ENCODE peak calls at places on chromosome 12, in five cellular contexts. One of them, this sample, is unnamed.

GRCh38 chr12:124786065-124786964 is 77.3 kb downstream of the SCARB1 start:
- DNase-seq in tibial artery: peak; percentile 89
- DNase-seq in naive thymus-derived CD4-positive, alpha-beta T cell: no peak
- DNase-seq in kidney: peak; percentile 92
- DNase-seq in breast epithelium: peak; percentile 88
- DNase-seq in this sample: no peak

GRCh38 chr12:5015711-5016492 is 27.8 kb upstream of the KCNA5 start:
- DNase-seq in breast epithelium: no peak
- DNase-seq in kidney: no peak
- DNase-seq in tibial artery: no peak
- DNase-seq in naive thymus-derived CD4-positive, alpha-beta T cell: no peak
- DNase-seq in this sample: no peak

GRCh38 chr12:107200394-107200793 is 107.0 kb upstream of the CRY1 start:
- DNase-seq in kidney: no peak
- DNase-seq in naive thymus-derived CD4-positive, alpha-beta T cell: no peak
- DNase-seq in breast epithelium: no peak
- DNase-seq in tibial artery: no peak
- DNase-seq in this sample: peak; percentile 57

GRCh38 chr12:10033783-10034381 is 3.4 kb downstream of the CLEC9A start:
- DNase-seq in naive thymus-derived CD4-positive, alpha-beta T cell: no peak
- DNase-seq in breast epithelium: no peak
- DNase-seq in tibial artery: no peak
- DNase-seq in kidney: no peak
- DNase-seq in this sample: no peak

GRCh38 chr12:65781681-65782269 is 42.5 kb upstream of the HMGA2 start:
- DNase-seq in breast epithelium: no peak
- DNase-seq in naive thymus-derived CD4-positive, alpha-beta T cell: no peak
- DNase-seq in tibial artery: no peak
- DNase-seq in kidney: no peak
- DNase-seq in this sample: no peak

GRCh38 chr12:24057920-24058476 is 108.5 kb upstream of the SOX5 start:
- DNase-seq in tibial artery: no peak
- DNase-seq in kidney: no peak
- DNase-seq in naive thymus-derived CD4-positive, alpha-beta T cell: no peak
- DNase-seq in breast epithelium: no peak
- DNase-seq in this sample: no peak

GRCh38 chr12:16602412-16602811 is 3.5 kb downstream of the LMO3 start:
- DNase-seq in kidney: no peak
- DNase-seq in tibial artery: no peak
- DNase-seq in naive thymus-derived CD4-positive, alpha-beta T cell: no peak
- DNase-seq in breast epithelium: no peak
- DNase-seq in this sample: no peak

GRCh38 chr12:49984476-49984890 is 11.7 kb downstream of the AQP6 start:
- DNase-seq in kidney: no peak
- DNase-seq in tibial artery: no peak
- DNase-seq in breast epithelium: no peak
- DNase-seq in naive thymus-derived CD4-positive, alpha-beta T cell: no peak
- DNase-seq in this sample: no peak

GRCh38 chr12:18383203-18383602 is 121.9 kb downstream of the PIK3C2G start:
- DNase-seq in naive thymus-derived CD4-positive, alpha-beta T cell: no peak
- DNase-seq in tibial artery: no peak
- DNase-seq in breast epithelium: no peak
- DNase-seq in kidney: no peak
- DNase-seq in this sample: no peak

DNA sequence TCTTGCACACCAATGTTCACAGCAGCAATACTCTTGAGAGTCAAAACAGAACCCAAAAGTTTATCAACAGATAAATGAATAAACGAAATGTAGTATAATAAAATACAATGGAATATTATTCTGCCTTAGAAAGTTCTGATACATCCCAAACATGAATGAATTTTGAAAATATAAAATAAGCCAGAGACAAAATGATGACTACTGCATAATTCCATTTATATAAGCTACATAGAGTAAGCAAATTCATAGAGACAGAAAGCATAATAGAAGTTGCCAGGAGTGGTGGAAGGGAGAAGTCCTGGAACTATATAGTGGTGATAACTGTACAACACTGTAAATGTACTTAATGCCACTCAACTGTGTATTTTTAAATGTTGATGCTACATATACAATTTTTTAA is 21.1 kb downstream of the KDM5A start:
- DNase-seq in tibial artery: no peak
- DNase-seq in naive thymus-derived CD4-positive, alpha-beta T cell: no peak
- DNase-seq in breast epithelium: no peak
- DNase-seq in kidney: no peak
- DNase-seq in this sample: no peak
- H3K36me3 ChIP-seq in tibial artery: peaks cover 76% of the 10 kb centered on the region
- H3K36me3 ChIP-seq in naive thymus-derived CD4-positive, alpha-beta T cell: peaks cover 67% of the 10 kb centered on the region
- H3K36me3 ChIP-seq in breast epithelium: peaks cover 14% of the 10 kb centered on the region
- H3K36me3 ChIP-seq in kidney: peaks cover 16% of the 10 kb centered on the region
- H3K36me3 ChIP-seq in this sample: peaks cover 89% of the 10 kb centered on the region

GRCh38 chr12:120722784-120723183 is 2.8 kb upstream of the ACADS start:
- DNase-seq in tibial artery: no peak
- DNase-seq in breast epithelium: no peak
- DNase-seq in naive thymus-derived CD4-positive, alpha-beta T cell: no peak
- DNase-seq in kidney: no peak
- DNase-seq in this sample: no peak

GRCh38 chr12:120726510-120726793 is 826 bp downstream of the ACADS start:
- DNase-seq in kidney: no peak
- DNase-seq in tibial artery: no peak
- DNase-seq in breast epithelium: no peak
- DNase-seq in naive thymus-derived CD4-positive, alpha-beta T cell: no peak
- DNase-seq in this sample: no peak

GRCh38 chr12:120725151-120725658 is 421 bp upstream of the ACADS start:
- DNase-seq in breast epithelium: no peak
- DNase-seq in naive thymus-derived CD4-positive, alpha-beta T cell: no peak
- DNase-seq in tibial artery: no peak
- DNase-seq in kidney: no peak
- DNase-seq in this sample: no peak

GRCh38 chr12:120725659-120726509 is at the start of gene ACADS:
- DNase-seq in breast epithelium: peak; percentile 86
- DNase-seq in kidney: peak; percentile 96
- DNase-seq in naive thymus-derived CD4-positive, alpha-beta T cell: peak; percentile 87
- DNase-seq in tibial artery: peak; percentile 92
- DNase-seq in this sample: peak; percentile 85

GRCh38 chr12:120724720-120725119 is 906 bp upstream of the ACADS start:
- DNase-seq in naive thymus-derived CD4-positive, alpha-beta T cell: no peak
- DNase-seq in kidney: no peak
- DNase-seq in breast epithelium: no peak
- DNase-seq in tibial artery: no peak
- DNase-seq in this sample: no peak
- H3K4me1 ChIP-seq in naive thymus-derived CD4-positive, alpha-beta T cell: peaks cover 13% of the 10 kb centered on the region
- H3K4me1 ChIP-seq in kidney: peaks cover 10% of the 10 kb centered on the region
- H3K4me1 ChIP-seq in breast epithelium: no peaks in the 10 kb centered on the region
- H3K4me1 ChIP-seq in tibial artery: no peaks in the 10 kb centered on the region
- H3K4me1 ChIP-seq in this sample: peaks cover 13% of the 10 kb centered on the region

GRCh38 chr12:31407562-31407961 is 81.6 kb upstream of the SINHCAF start:
- DNase-seq in naive thymus-derived CD4-positive, alpha-beta T cell: no peak
- DNase-seq in kidney: no peak
- DNase-seq in breast epithelium: no peak
- DNase-seq in tibial artery: no peak
- DNase-seq in this sample: no peak
- H3K27ac ChIP-seq in naive thymus-derived CD4-positive, alpha-beta T cell: no peak overlapping the region
- H3K27ac ChIP-seq in kidney: no peak overlapping the region
- H3K27ac ChIP-seq in breast epithelium: no peak overlapping the region
- H3K27ac ChIP-seq in tibial artery: no peak overlapping the region
- H3K27ac ChIP-seq in this sample: no peak overlapping the region

DNA sequence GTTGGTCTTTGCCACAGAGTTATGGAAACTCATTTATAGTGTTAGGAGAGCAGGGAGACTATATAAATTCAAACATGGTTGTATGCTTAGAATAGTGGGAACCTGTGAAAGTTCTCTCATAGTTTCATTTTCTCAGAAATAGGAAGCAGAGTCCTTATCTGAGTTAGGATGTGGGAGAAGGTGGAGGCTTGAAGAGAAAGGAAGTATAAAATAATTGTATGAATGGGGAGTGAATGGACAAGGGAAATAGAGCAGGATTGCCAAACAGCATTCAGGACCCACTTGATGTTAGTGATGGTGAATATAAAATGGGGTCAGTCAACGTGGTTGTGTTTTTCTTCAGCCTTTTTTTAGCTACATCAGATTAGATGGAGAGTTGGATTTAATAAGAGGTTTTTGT is 34.0 kb upstream of the TPH2 start:
- DNase-seq in breast epithelium: no peak
- DNase-seq in naive thymus-derived CD4-positive, alpha-beta T cell: no peak
- DNase-seq in kidney: no peak
- DNase-seq in tibial artery: no peak
- DNase-seq in this sample: no peak
- H3K36me3 ChIP-seq in breast epithelium: peaks cover 12% of the 10 kb centered on the region
- H3K36me3 ChIP-seq in naive thymus-derived CD4-positive, alpha-beta T cell: peaks cover 61% of the 10 kb centered on the region
- H3K36me3 ChIP-seq in kidney: peaks cover 19% of the 10 kb centered on the region
- H3K36me3 ChIP-seq in tibial artery: peaks cover 64% of the 10 kb centered on the region
- H3K36me3 ChIP-seq in this sample: peaks cover 51% of the 10 kb centered on the region

GRCh38 chr12:54384591-54385041 is at the start of gene ZNF385A:
- DNase-seq in breast epithelium: no peak
- DNase-seq in naive thymus-derived CD4-positive, alpha-beta T cell: no peak
- DNase-seq in tibial artery: no peak
- DNase-seq in kidney: no peak
- DNase-seq in this sample: no peak
- H3K4me1 ChIP-seq in breast epithelium: peaks cover 10% of the 10 kb centered on the region
- H3K4me1 ChIP-seq in naive thymus-derived CD4-positive, alpha-beta T cell: no peaks in the 10 kb centered on the region
- H3K4me1 ChIP-seq in tibial artery: no peaks in the 10 kb centered on the region
- H3K4me1 ChIP-seq in kidney: peaks cover 8% of the 10 kb centered on the region
- H3K4me1 ChIP-seq in this sample: peaks cover 24% of the 10 kb centered on the region

DNA sequence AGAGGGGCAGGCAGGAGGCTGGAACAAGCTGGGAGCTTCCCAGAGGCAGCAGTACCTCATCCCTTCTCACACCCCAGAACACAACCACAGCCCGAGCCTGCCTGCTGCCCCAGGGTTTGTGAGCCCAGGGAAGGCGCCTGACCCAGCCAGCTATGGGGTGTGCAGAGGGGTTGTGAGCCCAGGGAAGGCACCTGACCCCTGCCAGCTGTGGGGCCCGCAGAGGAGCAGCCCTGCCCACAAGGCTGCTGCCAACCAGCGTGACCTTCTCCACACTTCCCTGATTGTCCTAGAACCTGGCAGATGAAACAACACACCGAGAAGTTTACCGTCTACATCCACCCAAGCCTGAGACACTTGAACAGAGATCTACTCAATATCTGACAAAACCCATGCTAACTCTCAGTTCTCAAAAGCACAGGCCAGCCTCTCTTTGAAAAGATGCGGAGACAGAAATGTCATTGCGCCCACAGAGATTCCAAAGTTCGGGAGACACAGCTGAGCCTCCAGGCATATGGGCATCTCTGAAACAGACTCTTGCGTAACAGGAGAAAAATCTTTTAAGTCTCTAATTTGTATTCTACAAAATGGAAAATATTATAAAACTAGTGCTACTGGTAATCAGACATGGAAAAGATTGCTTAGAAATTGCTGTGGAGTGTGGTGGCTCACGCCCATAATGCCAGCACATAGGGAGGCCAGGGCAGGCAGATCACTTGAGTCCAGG is 47.3 kb downstream of the SFSWAP start:
- DNase-seq in tibial artery: no peak
- DNase-seq in breast epithelium: peak; percentile 22
- DNase-seq in naive thymus-derived CD4-positive, alpha-beta T cell: no peak
- DNase-seq in kidney: no peak
- DNase-seq in this sample: no peak
- H3K27ac ChIP-seq in tibial artery: no peak overlapping the region
- H3K27ac ChIP-seq in breast epithelium: no peak overlapping the region
- H3K27ac ChIP-seq in naive thymus-derived CD4-positive, alpha-beta T cell: no peak overlapping the region
- H3K27ac ChIP-seq in kidney: no peak overlapping the region
- H3K27ac ChIP-seq in this sample: no peak overlapping the region

GRCh38 chr12:27864521-27864920 is 84.5 kb upstream of the MANSC4 start:
- DNase-seq in breast epithelium: no peak
- DNase-seq in naive thymus-derived CD4-positive, alpha-beta T cell: no peak
- DNase-seq in kidney: no peak
- DNase-seq in tibial artery: no peak
- DNase-seq in this sample: no peak

GRCh38 chr12:27868165-27868564 is 88.1 kb upstream of the MANSC4 start:
- DNase-seq in kidney: no peak
- DNase-seq in tibial artery: no peak
- DNase-seq in breast epithelium: no peak
- DNase-seq in naive thymus-derived CD4-positive, alpha-beta T cell: no peak
- DNase-seq in this sample: peak; percentile 20

GRCh38 chr12:27866382-27867101 is 86.5 kb upstream of the MANSC4 start:
- DNase-seq in kidney: no peak
- DNase-seq in tibial artery: no peak
- DNase-seq in breast epithelium: no peak
- DNase-seq in naive thymus-derived CD4-positive, alpha-beta T cell: no peak
- DNase-seq in this sample: no peak

GRCh38 chr12:27861428-27862167 is 81.6 kb upstream of the MANSC4 start:
- DNase-seq in naive thymus-derived CD4-positive, alpha-beta T cell: no peak
- DNase-seq in tibial artery: no peak
- DNase-seq in kidney: no peak
- DNase-seq in breast epithelium: no peak
- DNase-seq in this sample: no peak

GRCh38 chr12:27865421-27865820 is 85.4 kb upstream of the MANSC4 start:
- DNase-seq in kidney: no peak
- DNase-seq in breast epithelium: no peak
- DNase-seq in naive thymus-derived CD4-positive, alpha-beta T cell: no peak
- DNase-seq in tibial artery: no peak
- DNase-seq in this sample: no peak
- H3K36me3 ChIP-seq in kidney: no peaks in the 10 kb centered on the region
- H3K36me3 ChIP-seq in breast epithelium: no peaks in the 10 kb centered on the region
- H3K36me3 ChIP-seq in naive thymus-derived CD4-positive, alpha-beta T cell: no peaks in the 10 kb centered on the region
- H3K36me3 ChIP-seq in tibial artery: no peaks in the 10 kb centered on the region
- H3K36me3 ChIP-seq in this sample: no peaks in the 10 kb centered on the region

GRCh38 chr12:47219243-47219642 is 139.5 kb upstream of the AMIGO2 start:
- DNase-seq in tibial artery: no peak
- DNase-seq in naive thymus-derived CD4-positive, alpha-beta T cell: no peak
- DNase-seq in kidney: no peak
- DNase-seq in breast epithelium: no peak
- DNase-seq in this sample: no peak
- H3K4me1 ChIP-seq in tibial artery: no peaks in the 10 kb centered on the region
- H3K4me1 ChIP-seq in naive thymus-derived CD4-positive, alpha-beta T cell: peaks cover 33% of the 10 kb centered on the region
- H3K4me1 ChIP-seq in kidney: peaks cover 5% of the 10 kb centered on the region
- H3K4me1 ChIP-seq in breast epithelium: no peaks in the 10 kb centered on the region
- H3K4me1 ChIP-seq in this sample: peaks cover 3% of the 10 kb centered on the region

GRCh38 chr12:132719141-132719953 is 8.7 kb downstream of the PGAM5 start:
- DNase-seq in naive thymus-derived CD4-positive, alpha-beta T cell: no peak
- DNase-seq in kidney: no peak
- DNase-seq in tibial artery: no peak
- DNase-seq in breast epithelium: no peak
- DNase-seq in this sample: no peak
- H3K27ac ChIP-seq in naive thymus-derived CD4-positive, alpha-beta T cell: no peak overlapping the region
- H3K27ac ChIP-seq in kidney: no peak overlapping the region
- H3K27ac ChIP-seq in tibial artery: no peak overlapping the region
- H3K27ac ChIP-seq in breast epithelium: no peak overlapping the region
- H3K27ac ChIP-seq in this sample: no peak overlapping the region

DNA sequence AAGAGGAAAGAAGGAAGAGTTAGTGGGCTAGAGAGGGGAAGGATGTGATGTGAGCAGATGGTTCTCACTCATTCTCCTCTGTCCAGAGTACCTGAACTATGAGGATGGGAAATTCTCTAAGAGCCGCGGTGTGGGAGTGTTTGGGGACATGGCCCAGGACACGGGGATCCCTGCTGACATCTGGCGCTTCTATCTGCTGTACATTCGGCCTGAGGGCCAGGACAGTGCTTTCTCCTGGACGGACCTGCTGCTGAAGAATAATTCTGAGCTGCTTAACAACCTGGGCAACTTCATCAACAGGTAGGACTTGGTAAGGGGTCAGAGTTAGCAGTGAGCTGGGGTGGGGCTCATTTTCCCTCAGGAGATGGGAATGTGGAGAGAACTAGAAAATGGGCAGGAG is 7.6 kb downstream of the DDIT3 start:
- DNase-seq in tibial artery: no peak
- DNase-seq in naive thymus-derived CD4-positive, alpha-beta T cell: no peak
- DNase-seq in kidney: no peak
- DNase-seq in breast epithelium: no peak
- DNase-seq in this sample: peak; percentile 76
- H3K36me3 ChIP-seq in tibial artery: peaks cover 98% of the 10 kb centered on the region
- H3K36me3 ChIP-seq in naive thymus-derived CD4-positive, alpha-beta T cell: peaks cover 84% of the 10 kb centered on the region
- H3K36me3 ChIP-seq in kidney: peaks cover 56% of the 10 kb centered on the region
- H3K36me3 ChIP-seq in breast epithelium: peaks cover 6% of the 10 kb centered on the region
- H3K36me3 ChIP-seq in this sample: peaks cover 99% of the 10 kb centered on the region